ENCODE peak calls at places on chromosome 22, in ten cellular contexts. W is thyroid gland, B is A549, I is body of pancreas, G is right lobe of liver, O is AG04450, V is uterus, Z is endothelial cell of umbilical vein, X is HCT116, J is DND-41. N is an unnamed sample. For H3K9me3, the result is how much of the 10 kb centered on the place peaks cover.

GRCh38 chr22:41206719-41207118 is 1.6 kb downstream of the L3MBTL2 start:
- DNase-seq in W (no peak), B (no peak), I (no peak), G (no peak), O (no peak), V (no peak), Z (no peak), X (no peak), J (no peak), N (peak)

GRCh38 chr22:24845036-24845918 is 39.3 kb downstream of the SGSM1 start:
- DNase-seq in W (no peak), B (peak), I (no peak), G (no peak), O (no peak), V (no peak), Z (no peak), X (no peak), J (no peak), N (no peak)

GRCh38 chr22:27107824-27108223 is 450.4 kb downstream of the MIAT start:
- DNase-seq in W (peak), B (peak), I (peak), G (peak), O (no peak), V (peak), Z (peak), X (peak), J (no peak), N (no peak)

GRCh38 chr22:29260031-29260560 is 7.7 kb downstream of the RHBDD3 start:
- DNase-seq in W (no peak), B (no peak), I (no peak), G (no peak), O (no peak), V (no peak), Z (no peak), X (no peak), J (no peak), N (no peak)

GRCh38 chr22:38513063-38513462 is 7.0 kb upstream of the DDX17 start:
- DNase-seq in W (no peak), B (no peak), I (no peak), G (peak), O (no peak), V (no peak), Z (no peak), X (no peak), J (peak), N (peak)

GRCh38 chr22:17269607-17270261 is 50.5 kb upstream of the ADA2 start:
- DNase-seq in W (no peak), B (no peak), I (no peak), G (peak), O (no peak), V (no peak), Z (no peak), X (no peak), J (no peak), N (no peak)

GRCh38 chr22:20590477-20591294 is 83.3 kb downstream of the MED15 start:
- DNase-seq in W (no peak), B (no peak), I (no peak), G (no peak), O (no peak), V (no peak), Z (no peak), X (no peak), J (no peak), N (no peak)

GRCh38 chr22:31241936-31242335 is 29.8 kb downstream of the LIMK2 start:
- DNase-seq in W (no peak), B (no peak), I (no peak), G (no peak), O (no peak), V (no peak), Z (peak), X (no peak), J (no peak), N (no peak)

GRCh38 chr22:35910013-35910860 is 118.4 kb downstream of the RBFOX2 start:
- DNase-seq in W (no peak), B (no peak), I (no peak), G (no peak), O (no peak), V (no peak), Z (peak), X (no peak), J (no peak), N (no peak)

GRCh38 chr22:29615705-29616104 is 12.3 kb downstream of the NF2 start:
- DNase-seq in W (no peak), B (no peak), I (no peak), G (no peak), O (no peak), V (no peak), Z (no peak), X (no peak), J (no peak), N (no peak)

GRCh38 chr22:33210129-33210784 is 152.1 kb upstream of the SYN3 start:
- DNase-seq in W (peak), B (peak), I (peak), G (peak), O (no peak), V (no peak), Z (peak), X (no peak), J (peak), N (peak)

GRCh38 chr22:28112548-28113043 is 193.5 kb upstream of the PITPNB start:
- DNase-seq in W (peak), B (peak), I (peak), G (no peak), O (no peak), V (peak), Z (peak), X (peak), J (no peak), N (peak)

GRCh38 chr22:28883917-28884753 is 763 bp downstream of the ZNRF3 start:
- DNase-seq in W (peak), B (peak), I (peak), G (peak), O (no peak), V (peak), Z (peak), X (peak), J (peak), N (no peak)

GRCh38 chr22:27913162-27913741 is 5.8 kb downstream of the PITPNB start:
- DNase-seq in W (no peak), B (no peak), I (no peak), G (no peak), O (no peak), V (no peak), Z (peak), X (no peak), J (no peak), N (no peak)

GRCh38 chr22:41240377-41241132 is at the start of gene CHADL:
- DNase-seq in W (no peak), B (no peak), I (no peak), G (no peak), O (no peak), V (no peak), Z (no peak), X (no peak), J (no peak), N (no peak)

GRCh38 chr22:26174280-26174679 is 5.0 kb downstream of the SEZ6L start:
- DNase-seq in W (no peak), B (peak), I (no peak), G (no peak), O (no peak), V (no peak), Z (no peak), X (no peak), J (no peak), N (peak)

GRCh38 chr22:40920526-40920925 is 30.7 kb upstream of the RBX1 start:
- DNase-seq in W (no peak), B (no peak), I (no peak), G (no peak), O (no peak), V (no peak), Z (no peak), X (no peak), J (no peak), N (no peak)

GRCh38 chr22:30047364-30047738 is 32.9 kb upstream of the HORMAD2 start:
- DNase-seq in W (peak), B (no peak), I (no peak), G (no peak), O (no peak), V (no peak), Z (no peak), X (no peak), J (peak), N (peak)

GRCh38 chr22:28819253-28820096 is 19.1 kb upstream of the XBP1 start:
- DNase-seq in W (peak), B (peak), I (peak), G (peak), O (no peak), V (no peak), Z (no peak), X (no peak), J (no peak), N (no peak)

GRCh38 chr22:38243007-38243775 is 29.6 kb downstream of the TMEM184B start:
- DNase-seq in W (no peak), B (peak), I (no peak), G (no peak), O (peak), V (no peak), Z (no peak), X (no peak), J (no peak), N (no peak)

GRCh38 chr22:11628651-11629511 is 3899.1 kb upstream of the OR11H1 start:
- DNase-seq in W (no peak), B (no peak), I (no peak), G (no peak), O (no peak), V (no peak), Z (no peak), X (no peak), J (no peak), N (no peak)

GRCh38 chr22:50548046-50548912 is 2.6 kb downstream of the KLHDC7B start:
- DNase-seq in W (peak), B (no peak), I (peak), G (peak), O (no peak), V (no peak), Z (no peak), X (no peak), J (peak), N (peak)

GRCh38 chr22:37581534-37581933 is 1.6 kb upstream of the LGALS2 start:
- DNase-seq in W (no peak), B (no peak), I (peak), G (peak), O (no peak), V (no peak), Z (no peak), X (no peak), J (no peak), N (no peak)

GRCh38 chr22:37229012-37229804 is 14.9 kb downstream of the RAC2 start:
- DNase-seq in W (no peak), B (peak), I (no peak), G (no peak), O (peak), V (no peak), Z (peak), X (peak), J (peak), N (no peak)

GRCh38 chr22:38828616-38829205 is 15.1 kb downstream of the NPTXR start:
- DNase-seq in W (no peak), B (no peak), I (no peak), G (no peak), O (no peak), V (no peak), Z (no peak), X (no peak), J (no peak), N (no peak)

GRCh38 chr22:21587803-21588611 is 20.5 kb downstream of the UBE2L3 start:
- DNase-seq in W (no peak), B (no peak), I (no peak), G (no peak), O (peak), V (no peak), Z (no peak), X (no peak), J (peak), N (no peak)

GRCh38 chr22:29359469-29359868 is 28.9 kb downstream of the AP1B1 start:
- DNase-seq in W (no peak), B (peak), I (peak), G (peak), O (no peak), V (peak), Z (peak), X (peak), J (no peak), N (peak)

GRCh38 chr22:50247748-50248147 is 2.9 kb upstream of the TUBGCP6 start:
- DNase-seq in W (no peak), B (peak), I (peak), G (peak), O (no peak), V (no peak), Z (peak), X (peak), J (no peak), N (peak)

GRCh38 chr22:23705358-23705757 is 14.5 kb downstream of the RGL4 start:
- DNase-seq in W (no peak), B (no peak), I (no peak), G (no peak), O (no peak), V (no peak), Z (no peak), X (no peak), J (no peak), N (no peak)

GRCh38 chr22:30254307-30254706 is 7.7 kb upstream of the LIF start:
- DNase-seq in W (no peak), B (no peak), I (no peak), G (no peak), O (no peak), V (no peak), Z (no peak), X (no peak), J (no peak), N (no peak)

GRCh38 chr22:20296598-20296997 is 23.3 kb downstream of the DGCR6L start:
- DNase-seq in W (no peak), B (no peak), I (no peak), G (no peak), O (no peak), V (no peak), Z (no peak), X (no peak), J (no peak), N (no peak)

GRCh38 chr22:25448435-25449051 is 115.9 kb upstream of the GRK3 start:
- DNase-seq in W (peak), B (no peak), I (no peak), G (peak), O (no peak), V (no peak), Z (peak), X (no peak), J (no peak), N (peak)

DNA sequence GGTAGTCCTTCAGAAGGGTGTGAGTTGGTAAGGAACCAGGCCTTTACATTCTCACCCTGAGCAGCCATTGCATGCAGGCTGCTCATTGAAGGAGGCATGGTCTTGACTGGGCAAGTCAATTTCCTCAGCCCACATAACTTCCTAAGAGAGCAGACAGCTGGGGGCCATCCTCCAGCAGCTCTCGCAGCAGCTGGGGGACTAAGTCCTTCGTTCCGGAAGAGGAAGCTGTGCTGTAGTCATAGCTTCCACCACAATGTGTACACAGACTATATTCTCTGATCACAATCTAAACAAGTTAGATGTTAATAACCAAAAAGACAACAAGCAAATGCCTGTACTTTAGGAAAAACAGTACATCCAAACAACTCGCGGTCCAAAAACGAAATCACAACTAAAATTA is 30.1 kb upstream of the MPPED1 start:
- DNase-seq in W (no peak), B (no peak), I (no peak), G (no peak), O (no peak), V (no peak), Z (no peak), X (no peak), J (no peak), N (no peak)
- H3K4me3 ChIP-seq in W (no peak), B (no peak), I (no peak), G (no peak), O (no peak), V (no peak), Z (no peak), X (no peak), J (no peak), N (no peak)

GRCh38 chr22:49021097-49021925 is 806.4 kb downstream of the BRD1 start:
- DNase-seq in W (no peak), B (no peak), I (no peak), G (no peak), O (no peak), V (peak), Z (no peak), X (no peak), J (no peak), N (no peak)

GRCh38 chr22:49020314-49020713 is 807.4 kb downstream of the BRD1 start:
- DNase-seq in W (no peak), B (no peak), I (no peak), G (no peak), O (no peak), V (peak), Z (no peak), X (no peak), J (no peak), N (no peak)

GRCh38 chr22:49022816-49023160 is 804.9 kb downstream of the BRD1 start:
- DNase-seq in W (no peak), B (no peak), I (no peak), G (no peak), O (no peak), V (no peak), Z (no peak), X (no peak), J (no peak), N (no peak)

GRCh38 chr22:49023161-49023878 is 804.4 kb downstream of the BRD1 start:
- DNase-seq in W (no peak), B (no peak), I (no peak), G (no peak), O (no peak), V (no peak), Z (no peak), X (no peak), J (no peak), N (no peak)

DNA sequence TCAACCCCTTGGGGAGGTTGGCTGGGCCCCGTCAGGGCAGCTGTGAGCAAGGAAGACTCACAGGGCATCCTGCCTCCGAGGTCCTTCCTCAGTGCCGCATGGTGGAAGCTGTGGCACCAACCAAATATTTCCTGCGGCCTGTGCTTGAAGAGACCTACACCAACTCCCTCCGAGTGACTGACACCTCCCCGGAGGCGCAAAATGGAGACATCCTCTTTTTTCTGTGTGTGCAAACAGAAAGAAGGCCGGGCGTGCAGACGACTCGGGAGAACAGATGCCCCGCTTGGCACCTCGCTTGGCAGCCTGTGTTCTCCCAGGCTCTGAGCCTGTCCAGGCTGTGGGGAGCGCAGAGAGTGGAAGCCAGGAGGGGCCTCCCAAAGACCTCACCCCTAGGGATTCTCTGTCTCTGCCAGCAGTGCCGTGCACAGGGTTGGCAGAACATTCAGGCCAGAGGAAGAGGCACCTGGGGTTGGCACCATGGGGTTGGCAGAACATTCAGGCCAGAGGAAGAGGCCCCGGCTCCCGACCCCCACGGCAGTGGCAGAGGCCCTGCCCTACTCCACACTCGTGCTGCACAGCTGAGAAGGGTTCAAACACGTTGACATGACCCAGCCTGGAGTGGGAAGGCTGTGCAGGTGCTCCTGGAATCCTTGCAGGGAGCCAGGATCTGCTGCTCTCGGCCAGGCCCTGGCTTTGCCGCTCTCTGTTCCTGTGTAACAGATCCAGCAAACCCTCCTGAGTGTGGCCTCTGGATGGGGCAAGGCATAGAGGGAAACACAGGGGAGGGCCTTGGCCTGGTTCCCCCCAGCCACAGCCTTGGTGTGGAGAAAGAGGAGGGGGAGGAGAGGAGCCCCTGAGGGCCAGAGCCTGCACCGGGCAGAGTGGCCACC is 805.5 kb downstream of the BRD1 start:
- DNase-seq in W (no peak), B (no peak), I (no peak), G (no peak), O (no peak), V (no peak), Z (no peak), X (no peak), J (no peak), N (no peak)
- H3K9me3 ChIP-seq in W (under half), B (under half), I (under half), G (under half), O (half or more), V (under half), Z (under half), X (under half), J (under half), N (under half)

GRCh38 chr22:19150482-19151328 is 613 bp upstream of the GSC2 start:
- DNase-seq in W (no peak), B (no peak), I (no peak), G (no peak), O (no peak), V (no peak), Z (no peak), X (no peak), J (no peak), N (no peak)
- H3K4me3 ChIP-seq in W (no peak), B (no peak), I (no peak), G (no peak), O (no peak), V (no peak), Z (no peak), X (no peak), J (no peak), N (no peak)

GRCh38 chr22:47283616-47284270 is 521.3 kb downstream of the TBC1D22A start:
- DNase-seq in W (no peak), B (no peak), I (no peak), G (no peak), O (no peak), V (no peak), Z (no peak), X (no peak), J (no peak), N (no peak)
- H3K9me3 ChIP-seq in W (under half), B (under half), I (under half), G (under half), O (under half), V (under half), Z (under half), X (under half), J (under half), N (under half)

DNA sequence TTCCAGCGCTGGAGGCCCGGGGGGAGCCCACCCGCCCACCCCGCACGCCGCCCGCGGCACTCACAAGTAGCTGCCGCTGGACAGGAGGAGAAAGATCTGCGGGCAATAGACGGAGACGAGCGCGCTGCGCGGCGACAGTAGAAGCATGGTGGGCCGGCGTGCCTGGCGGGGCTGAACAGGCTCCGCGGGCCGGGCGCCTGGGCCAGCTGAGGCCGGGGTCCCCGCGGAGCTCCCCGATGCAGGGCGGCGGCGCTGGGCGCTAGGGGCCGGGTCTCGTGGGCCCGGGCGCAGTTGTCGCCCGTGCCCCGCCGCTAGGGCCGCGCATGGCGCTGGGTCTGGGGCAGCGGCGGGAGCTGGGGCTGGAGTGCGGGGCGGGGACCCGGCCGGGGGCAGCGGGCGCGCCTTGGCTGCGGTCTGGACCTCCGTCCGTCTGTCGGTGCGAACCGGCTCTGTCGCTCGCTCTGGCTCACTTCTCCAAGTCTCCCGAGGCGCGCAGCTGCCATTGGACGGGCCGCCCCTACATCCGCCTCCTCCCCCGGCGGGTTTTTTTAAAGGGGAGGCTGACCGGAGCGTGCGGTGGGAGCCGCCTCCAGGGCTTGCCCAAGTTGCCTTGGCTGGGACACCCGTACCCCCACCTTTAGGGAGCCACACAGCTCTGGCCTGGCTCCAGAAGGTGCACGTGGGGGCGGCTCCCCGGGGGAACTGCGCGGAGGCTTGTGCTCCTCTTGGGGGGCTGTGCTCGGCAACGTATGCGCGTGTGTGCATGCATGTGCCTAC is 4.7 kb downstream of the WNT7B start:
- DNase-seq in W (no peak), B (no peak), I (no peak), G (no peak), O (no peak), V (no peak), Z (no peak), X (no peak), J (no peak), N (no peak)
- H3K4me3 ChIP-seq in W (no peak), B (no peak), I (no peak), G (no peak), O (peak), V (no peak), Z (no peak), X (no peak), J (no peak), N (no peak)